ENCODE peak calls at places on chromosome 3, in four cellular contexts. D, J, N and C are unnamed samples.
A peak's percentile ranks its signal among the peaks of the same experiment; 100 is the strongest.

GRCh38 chr3:166837535-166837934 is 542.6 kb downstream of the ZBBX start:
- DNase-seq in J (peak; percentile 13), D (no peak), N (no peak), C (no peak)

GRCh38 chr3:53846134-53846850 is at the start of the genes CHDH and IL17RB:
- DNase-seq in J (peak; percentile 12), N (peak; percentile 58), D (peak; percentile 60), C (peak; percentile 72)

GRCh38 chr3:133799794-133800585 is 5.6 kb upstream of the SRPRB start:
- DNase-seq in N (no peak), D (no peak), J (no peak), C (peak; percentile 42)

GRCh38 chr3:66115858-66116654 is 77.3 kb upstream of the MAGI1 start:
- DNase-seq in J (no peak), N (no peak), D (no peak), C (peak; percentile 53)

GRCh38 chr3:126982125-126982521 is 792 bp upstream of the PLXNA1 start:
- DNase-seq in N (no peak), D (no peak), J (no peak), C (no peak)

GRCh38 chr3:64977308-64978100 is 289.7 kb upstream of the ADAMTS9 start:
- DNase-seq in N (no peak), J (no peak), D (no peak), C (no peak)

GRCh38 chr3:131883086-131883485 is 151.7 kb downstream of the CPNE4 start:
- DNase-seq in D (no peak), J (no peak), N (no peak), C (no peak)

GRCh38 chr3:116046350-116046749 is 398.9 kb downstream of the LSAMP start:
- DNase-seq in N (no peak), J (no peak), D (no peak), C (no peak)

GRCh38 chr3:100252006-100252405 is 8.8 kb upstream of the TBC1D23 start:
- DNase-seq in N (no peak), D (no peak), J (no peak), C (no peak)

GRCh38 chr3:192929146-192929545 is 11.5 kb upstream of the MB21D2 start:
- DNase-seq in J (no peak), N (no peak), D (no peak), C (no peak)

GRCh38 chr3:113096158-113096893 is 105.5 kb downstream of the GTPBP8 start:
- DNase-seq in J (no peak), N (no peak), D (no peak), C (no peak)

GRCh38 chr3:135633078-135633477 is 332.4 kb upstream of the PPP2R3A start:
- DNase-seq in N (no peak), J (no peak), D (no peak), C (no peak)

GRCh38 chr3:148330486-148330885 is 367.2 kb upstream of the AGTR1 start:
- DNase-seq in J (peak; percentile 77), D (no peak), N (no peak), C (no peak)

GRCh38 chr3:154098396-154098795 is 22.8 kb upstream of the ARHGEF26 start:
- DNase-seq in D (no peak), J (no peak), N (no peak), C (no peak)

GRCh38 chr3:58731673-58732072 is 65.1 kb upstream of the FAM3D start:
- DNase-seq in N (no peak), J (no peak), D (no peak), C (no peak)

GRCh38 chr3:131217296-131217741 is 164.3 kb upstream of the NUDT16 start:
- DNase-seq in D (no peak), N (peak; percentile 17), J (peak; percentile 9), C (no peak)

GRCh38 chr3:169980055-169980454 is 13.4 kb downstream of the SEC62 start:
- DNase-seq in D (no peak), J (no peak), N (no peak), C (no peak)

GRCh38 chr3:48897401-48898376 is 993 bp downstream of the SLC25A20 start:
- DNase-seq in N (no peak), J (no peak), D (no peak), C (no peak)

GRCh38 chr3:195540526-195540925 is 2.6 kb downstream of the PPP1R2 start:
- DNase-seq in N (no peak), J (no peak), D (no peak), C (no peak)

GRCh38 chr3:45426161-45426560 is 37.8 kb downstream of the LARS2 start:
- DNase-seq in N (no peak), D (no peak), J (peak; percentile 57), C (no peak)

GRCh38 chr3:22322861-22323260 is 571.9 kb upstream of the ZNF385D start:
- DNase-seq in J (no peak), N (no peak), D (no peak), C (no peak)

GRCh38 chr3:161222662-161223061 is 1.6 kb downstream of the NMD3 start:
- DNase-seq in D (no peak), J (no peak), N (no peak), C (no peak)

GRCh38 chr3:45537596-45537959 is 57.0 kb upstream of the LIMD1 start:
- DNase-seq in J (no peak), N (no peak), D (no peak), C (no peak)

GRCh38 chr3:179421500-179421899 is 29.8 kb downstream of the GNB4 start:
- DNase-seq in J (no peak), N (no peak), D (peak; percentile 42), C (no peak)

GRCh38 chr3:69197455-69197854 is 75.1 kb upstream of the LMOD3 start:
- DNase-seq in D (no peak), N (no peak), J (no peak), C (no peak)

GRCh38 chr3:99503350-99503749 is 135.0 kb upstream of the COL8A1 start:
- DNase-seq in D (no peak), J (no peak), N (peak; percentile 35), C (no peak)

GRCh38 chr3:128469128-128469527 is 2.4 kb upstream of the DNAJB8 start:
- DNase-seq in D (no peak), J (no peak), N (no peak), C (no peak)

GRCh38 chr3:60133269-60133877 is 1083.5 kb upstream of the CFAP20DC start:
- DNase-seq in D (no peak), N (no peak), J (no peak), C (no peak)

GRCh38 chr3:68974711-68975110 is 38.8 kb downstream of the EOGT start:
- DNase-seq in N (no peak), J (no peak), D (no peak), C (no peak)

GRCh38 chr3:180601688-180602666 is at the start of gene TTC14:
- DNase-seq in J (peak; percentile 99), D (peak; percentile 95), N (peak; percentile 90), C (peak; percentile 95)